ENCODE peak calls at places on chromosomes 2 and 18, in six cellular contexts. L, T, M, Y, W and Z are unnamed samples.

GRCh38 chr2:197760293-197760657 is 24.8 kb downstream of the BOLL start:
- DNase-seq in L (peak), T (no peak), M (no peak), Y (no peak), W (no peak), Z (no peak)

GRCh38 chr2:141923657-141924056 is 207.2 kb downstream of the LRP1B start:
- DNase-seq in L (no peak), T (no peak), M (no peak), Y (no peak), W (peak), Z (no peak)

GRCh38 chr2:217489145-217489960 is 513.4 kb downstream of the TNS1 start:
- DNase-seq in L (no peak), T (no peak), M (no peak), Y (no peak), W (no peak), Z (no peak)

GRCh38 chr2:46097714-46098480 is 199.3 kb upstream of the EPAS1 start:
- DNase-seq in L (peak), T (peak), M (no peak), Y (no peak), W (peak), Z (peak)

GRCh38 chr2:239768907-239769573 is 256.1 kb downstream of the NDUFA10 start:
- DNase-seq in L (no peak), T (no peak), M (no peak), Y (no peak), W (no peak), Z (no peak)

GRCh38 chr2:152657042-152657441 is 60.2 kb downstream of the PRPF40A start:
- DNase-seq in L (no peak), T (no peak), M (no peak), Y (peak), W (no peak), Z (no peak)

GRCh38 chr2:105950521-105951389 is 206.0 kb downstream of the NCK2 start:
- DNase-seq in L (no peak), T (peak), M (no peak), Y (no peak), W (no peak), Z (no peak)

GRCh38 chr2:218993345-218994315 is at the start of gene CRYBA2:
- DNase-seq in L (no peak), T (no peak), M (no peak), Y (peak), W (no peak), Z (no peak)

GRCh38 chr2:10839813-10840212 is 27.2 kb upstream of the PDIA6 start:
- DNase-seq in L (no peak), T (peak), M (no peak), Y (no peak), W (no peak), Z (no peak)

GRCh38 chr18:22817844-22818243 is 115.3 kb upstream of the RBBP8 start:
- DNase-seq in L (no peak), T (peak), M (no peak), Y (no peak), W (no peak), Z (no peak)

GRCh38 chr2:236754234-236754924 is 184.8 kb downstream of the ACKR3 start:
- DNase-seq in L (no peak), T (no peak), M (no peak), Y (no peak), W (no peak), Z (no peak)

GRCh38 chr2:23007836-23008235 is 377.1 kb upstream of the KLHL29 start:
- DNase-seq in L (no peak), T (no peak), M (no peak), Y (no peak), W (no peak), Z (no peak)

GRCh38 chr2:64988420-64989125 is 626 bp upstream of the SLC1A4 start:
- DNase-seq in L (peak), T (peak), M (peak), Y (peak), W (peak), Z (peak)

GRCh38 chr18:44700652-44701051 is 20.0 kb downstream of the SETBP1 start:
- DNase-seq in L (no peak), T (no peak), M (no peak), Y (peak), W (no peak), Z (no peak)

GRCh38 chr2:240891492-240892340 is 4.2 kb downstream of the MAB21L4 start:
- DNase-seq in L (no peak), T (no peak), M (no peak), Y (no peak), W (no peak), Z (no peak)

GRCh38 chr2:26970244-26970927 is at the start of gene MAPRE3:
- DNase-seq in L (peak), T (peak), M (peak), Y (peak), W (no peak), Z (no peak)

GRCh38 chr2:184814428-184814827 is 216.1 kb downstream of the ZNF804A start:
- DNase-seq in L (no peak), T (no peak), M (no peak), Y (no peak), W (no peak), Z (no peak)

GRCh38 chr18:68735498-68736343 is 20.8 kb upstream of the TMX3 start:
- DNase-seq in L (no peak), T (peak), M (no peak), Y (peak), W (peak), Z (peak)

GRCh38 chr2:55175254-55176093 is 56.6 kb downstream of the CLHC1 start:
- DNase-seq in L (no peak), T (peak), M (no peak), Y (peak), W (no peak), Z (no peak)

DNA sequence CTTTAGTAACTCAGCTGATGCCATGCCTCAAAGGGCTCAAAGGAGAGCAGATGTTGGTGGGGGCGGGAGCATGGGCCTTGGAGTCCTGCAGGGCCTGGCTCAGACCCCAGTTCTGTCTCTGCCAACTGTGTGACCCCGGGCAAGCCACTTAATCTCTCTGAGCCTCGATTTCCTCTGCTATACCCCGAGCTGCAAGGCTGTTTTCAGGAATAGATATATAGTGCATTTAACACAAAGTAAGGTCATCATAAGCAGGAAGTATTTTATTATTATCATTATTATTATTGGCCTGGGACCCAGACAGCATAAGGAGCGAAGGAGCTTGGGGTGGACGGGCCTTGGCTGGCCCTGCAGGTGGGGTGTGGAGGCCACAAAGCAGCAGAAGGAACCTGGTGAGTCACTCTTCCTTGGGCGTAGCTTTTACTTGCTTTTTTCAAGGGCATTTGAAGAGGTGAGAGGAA is 162.7 kb downstream of the INHBB start:
- DNase-seq in L (no peak), T (peak), M (peak), Y (no peak), W (no peak), Z (no peak)
- TF ChIP-seq CTCF in L (no peak), T (no peak), M (no peak), Y (no peak), W (no peak), Z (no peak)

DNA sequence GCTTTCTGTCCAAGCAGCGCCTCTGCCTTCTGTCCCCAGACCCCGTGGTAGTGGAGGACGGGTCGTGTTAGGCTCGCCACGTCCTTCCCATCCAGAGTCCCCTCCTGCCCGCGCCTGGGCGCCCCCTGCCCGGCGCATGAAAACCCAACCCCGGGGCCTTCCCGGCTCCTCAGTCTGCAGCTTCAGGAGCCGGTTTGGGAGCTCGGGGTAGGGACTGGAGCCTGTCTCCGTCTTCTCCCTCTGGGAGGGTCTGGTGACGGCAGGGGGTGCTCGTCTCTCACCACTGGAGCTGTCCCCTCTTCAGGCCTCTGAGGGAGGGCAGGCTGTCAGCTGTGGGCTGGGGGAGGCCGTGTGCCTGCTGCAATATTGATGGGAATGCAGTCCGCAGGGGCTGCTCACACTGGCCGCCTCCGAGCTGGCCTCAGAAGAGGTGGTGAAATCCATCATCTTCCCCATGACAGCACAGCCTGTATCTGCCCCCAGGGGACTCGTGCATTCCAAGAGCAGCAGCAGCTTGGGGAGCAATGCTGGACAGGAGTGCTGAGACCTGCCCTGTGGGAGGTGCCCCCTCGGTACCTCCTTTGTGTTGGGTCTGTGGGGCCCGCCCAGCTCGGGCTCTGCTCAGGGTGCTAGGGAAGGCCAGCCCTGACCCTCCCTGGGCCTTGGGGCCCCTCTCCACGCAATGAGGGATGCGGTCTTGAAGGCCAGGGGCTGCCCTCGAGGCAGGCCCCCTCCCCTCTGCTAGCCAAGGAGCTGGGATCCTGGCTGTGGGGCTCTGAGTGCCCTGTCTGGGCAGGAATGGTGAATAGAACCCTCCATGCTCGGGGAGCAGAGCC is 17.8 kb upstream of the KLHL30 start:
- DNase-seq in L (no peak), T (no peak), M (peak), Y (no peak), W (no peak), Z (no peak)
- TF ChIP-seq CTCF in L (peak), T (no peak), M (no peak), Y (peak), W (no peak), Z (no peak)

GRCh38 chr2:147843421-147843863 is 1.4 kb upstream of the ACVR2A start:
- DNase-seq in L (no peak), T (no peak), M (no peak), Y (no peak), W (no peak), Z (no peak)

GRCh38 chr2:147845608-147846002 is 776 bp downstream of the ACVR2A start:
- DNase-seq in L (no peak), T (peak), M (no peak), Y (no peak), W (no peak), Z (no peak)

GRCh38 chr2:147844691-147845607 is at the start of gene ACVR2A:
- DNase-seq in L (peak), T (peak), M (peak), Y (peak), W (no peak), Z (no peak)

GRCh38 chr2:147846382-147847081 is 1.7 kb downstream of the ACVR2A start:
- DNase-seq in L (no peak), T (peak), M (no peak), Y (no peak), W (no peak), Z (no peak)

GRCh38 chr2:147843864-147844690 is 752 bp upstream of the ACVR2A start:
- DNase-seq in L (peak), T (peak), M (peak), Y (peak), W (peak), Z (peak)
- TF ChIP-seq CTCF in L (no peak), T (no peak), M (no peak), Y (peak), W (no peak), Z (no peak)

DNA sequence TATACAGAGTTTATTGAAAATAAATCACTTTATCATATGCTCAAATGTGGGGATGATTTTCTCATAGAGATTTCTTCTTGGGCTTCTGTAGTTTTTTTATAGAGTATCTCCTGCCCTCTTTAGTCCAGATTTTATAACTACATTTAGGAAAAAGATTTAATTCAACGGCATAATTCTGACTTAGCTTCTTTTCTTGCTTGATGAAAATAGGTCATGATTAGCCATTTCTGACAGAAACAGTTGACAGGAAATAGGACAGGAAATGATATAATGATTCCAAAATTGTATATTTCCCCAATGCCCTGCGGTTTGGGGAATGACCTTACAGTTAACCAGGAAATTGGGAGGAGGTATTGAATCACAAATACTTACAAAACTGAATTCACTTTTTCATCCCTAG is 1531.9 kb upstream of the ACVR2A start:
- DNase-seq in L (no peak), T (peak), M (no peak), Y (peak), W (no peak), Z (no peak)
- TF ChIP-seq CTCF in L (no peak), T (no peak), M (no peak), Y (no peak), W (peak), Z (no peak)

GRCh38 chr2:130342533-130343275 is at the start of gene IMP4:
- DNase-seq in L (peak), T (peak), M (peak), Y (peak), W (peak), Z (peak)
- TF ChIP-seq CTCF in L (no peak), T (peak), M (peak), Y (peak), W (peak), Z (peak)

DNA sequence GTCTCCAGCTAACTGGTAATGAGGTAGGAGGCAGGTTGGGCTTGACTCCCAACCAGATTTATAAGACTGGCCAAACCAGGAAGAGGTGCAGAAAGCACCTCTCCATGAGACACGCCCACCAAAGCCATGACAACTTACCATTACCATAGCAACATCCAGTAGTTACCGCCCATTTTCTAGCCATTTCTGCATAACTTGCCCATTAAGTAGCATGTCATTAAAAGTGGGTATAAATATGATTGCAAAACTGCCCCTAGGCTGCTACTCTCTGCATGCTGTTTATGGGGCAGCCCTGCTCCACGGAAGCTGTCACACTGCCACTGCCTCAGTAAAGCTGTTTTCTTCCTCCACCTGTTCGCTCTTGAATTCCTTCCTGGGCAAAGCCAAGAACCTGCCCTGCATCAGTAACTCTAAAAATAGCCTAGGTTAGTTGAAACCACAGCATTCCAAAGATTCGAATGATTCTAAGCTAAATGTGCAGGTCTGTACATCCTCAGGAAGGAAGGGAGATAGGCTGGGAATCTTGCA is 131.9 kb downstream of the ATL2 start:
- DNase-seq in L (no peak), T (no peak), M (no peak), Y (no peak), W (no peak), Z (no peak)
- TF ChIP-seq CTCF in L (no peak), T (no peak), M (no peak), Y (no peak), W (no peak), Z (no peak)